ENCODE peak calls at places on chromosomes 5 and 9, in ten cellular contexts. Q is WTC11, S is GM13976, B is lung, R is progenitor cell of endocrine pancreas, W is AG09319, D is PC-9, X is pancreas, T is A549, O is GM20000. L is an unnamed sample.

GRCh38 chr9:99451121-99451606 is 229.1 kb downstream of the SEC61B start:
- DNase-seq in Q (no peak), S (no peak), B (peak), R (no peak), W (no peak), D (no peak), X (peak), T (no peak), O (no peak), L (no peak)

GRCh38 chr5:37174928-37175327 is 74.2 kb downstream of the CPLANE1 start:
- DNase-seq in Q (peak), S (no peak), B (no peak), R (no peak), W (no peak), D (no peak), X (no peak), T (no peak), O (no peak), L (no peak)

GRCh38 chr5:60674670-60675069 is 25.3 kb downstream of the DEPDC1B start:
- DNase-seq in Q (no peak), S (no peak), B (no peak), R (no peak), W (no peak), D (no peak), X (no peak), T (no peak), O (no peak), L (no peak)

GRCh38 chr5:31671339-31671741 is 32.4 kb downstream of the PDZD2 start:
- DNase-seq in Q (no peak), S (no peak), B (no peak), R (no peak), W (no peak), D (no peak), X (no peak), T (no peak), O (no peak), L (no peak)

GRCh38 chr9:81416476-81417298 is 272.7 kb downstream of the TLE1 start:
- DNase-seq in Q (no peak), S (no peak), B (no peak), R (no peak), W (no peak), D (no peak), X (no peak), T (no peak), O (no peak), L (no peak)

GRCh38 chr5:106749826-106750225 is 920.9 kb downstream of the EFNA5 start:
- DNase-seq in Q (no peak), S (no peak), B (no peak), R (no peak), W (no peak), D (no peak), X (no peak), T (no peak), O (no peak), L (no peak)

GRCh38 chr5:111463304-111463703 is 49.0 kb downstream of the STARD4 start:
- DNase-seq in Q (no peak), S (no peak), B (no peak), R (no peak), W (no peak), D (no peak), X (no peak), T (no peak), O (no peak), L (no peak)

GRCh38 chr5:172607213-172607793 is 33.8 kb upstream of the NEURL1B start:
- DNase-seq in Q (no peak), S (no peak), B (no peak), R (no peak), W (no peak), D (no peak), X (no peak), T (no peak), O (no peak), L (no peak)

GRCh38 chr9:5582835-5583195 is 46.1 kb upstream of the RIC1 start:
- DNase-seq in Q (no peak), S (peak), B (no peak), R (no peak), W (peak), D (no peak), X (no peak), T (no peak), O (peak), L (no peak)

GRCh38 chr5:14741721-14742426 is 77.4 kb downstream of the OTULIN start:
- DNase-seq in Q (no peak), S (no peak), B (no peak), R (no peak), W (no peak), D (no peak), X (no peak), T (no peak), O (no peak), L (no peak)

GRCh38 chr9:104850771-104851170 is 77.2 kb downstream of the ABCA1 start:
- DNase-seq in Q (no peak), S (no peak), B (no peak), R (no peak), W (no peak), D (no peak), X (no peak), T (no peak), O (no peak), L (no peak)

GRCh38 chr5:146851133-146851532 is 27.4 kb downstream of the PPP2R2B start:
- DNase-seq in Q (no peak), S (no peak), B (no peak), R (no peak), W (no peak), D (no peak), X (no peak), T (no peak), O (no peak), L (no peak)

GRCh38 chr5:43548358-43548757 is 8.5 kb downstream of the PAIP1 start:
- DNase-seq in Q (no peak), S (no peak), B (no peak), R (no peak), W (no peak), D (no peak), X (no peak), T (no peak), O (no peak), L (no peak)

GRCh38 chr5:157745041-157745456 is 1.5 kb downstream of the LSM11 start:
- DNase-seq in Q (no peak), S (no peak), B (no peak), R (no peak), W (no peak), D (no peak), X (no peak), T (no peak), O (no peak), L (no peak)

GRCh38 chr5:14739538-14739937 is 75.0 kb downstream of the OTULIN start:
- DNase-seq in Q (no peak), S (no peak), B (no peak), R (no peak), W (no peak), D (no peak), X (no peak), T (no peak), O (no peak), L (no peak)

GRCh38 chr5:43851741-43852140 is 248.8 kb downstream of the NNT start:
- DNase-seq in Q (no peak), S (no peak), B (no peak), R (no peak), W (no peak), D (no peak), X (no peak), T (no peak), O (no peak), L (no peak)

GRCh38 chr5:139711067-139711851 is 63.1 kb downstream of the CXXC5 start:
- DNase-seq in Q (peak), S (peak), B (no peak), R (no peak), W (no peak), D (peak), X (peak), T (peak), O (peak), L (peak)

GRCh38 chr9:136997830-136998234 is 1.5 kb upstream of the CLIC3 start:
- DNase-seq in Q (no peak), S (no peak), B (no peak), R (no peak), W (no peak), D (no peak), X (no peak), T (no peak), O (no peak), L (no peak)
- TF ChIP-seq CTCF in Q (no peak), S (no peak), B (no peak), R (no peak), W (no peak), D (no peak), X (no peak), T (no peak), O (no peak), L (no peak)

GRCh38 chr9:76463211-76463610 is 4.2 kb downstream of the GCNT1 start:
- DNase-seq in Q (no peak), S (no peak), B (no peak), R (no peak), W (no peak), D (no peak), X (no peak), T (no peak), O (no peak), L (no peak)

GRCh38 chr9:76458903-76459690 is at the start of gene GCNT1:
- DNase-seq in Q (peak), S (peak), B (peak), R (peak), W (no peak), D (peak), X (peak), T (peak), O (peak), L (peak)

GRCh38 chr9:76464706-76465105 is 5.7 kb downstream of the GCNT1 start:
- DNase-seq in Q (no peak), S (no peak), B (no peak), R (no peak), W (no peak), D (no peak), X (no peak), T (no peak), O (no peak), L (no peak)

GRCh38 chr9:76456202-76456926 is 2.6 kb upstream of the GCNT1 start:
- DNase-seq in Q (peak), S (peak), B (no peak), R (peak), W (no peak), D (peak), X (peak), T (peak), O (peak), L (peak)

GRCh38 chr9:76459691-76460635 is 981 bp downstream of the GCNT1 start:
- DNase-seq in Q (peak), S (peak), B (no peak), R (peak), W (no peak), D (peak), X (peak), T (peak), O (peak), L (peak)
- TF ChIP-seq CTCF in Q (no peak), S (no peak), B (no peak), R (peak), W (peak), D (peak), X (no peak), T (no peak), O (no peak), L (peak)

GRCh38 chr5:32794086-32794485 is 83.0 kb downstream of the NPR3 start:
- DNase-seq in Q (no peak), S (no peak), B (no peak), R (no peak), W (no peak), D (peak), X (no peak), T (peak), O (no peak), L (no peak)
- TF ChIP-seq CTCF in Q (no peak), S (no peak), B (no peak), R (no peak), W (peak), D (peak), X (no peak), T (peak), O (no peak), L (no peak)

GRCh38 chr5:167571824-167572223 is 719.6 kb upstream of the WWC1 start:
- DNase-seq in Q (no peak), S (no peak), B (no peak), R (no peak), W (no peak), D (no peak), X (no peak), T (no peak), O (no peak), L (no peak)

GRCh38 chr5:167574381-167574780 is 717.1 kb upstream of the WWC1 start:
- DNase-seq in Q (no peak), S (no peak), B (no peak), R (no peak), W (no peak), D (no peak), X (no peak), T (no peak), O (no peak), L (no peak)

GRCh38 chr5:167570431-167570830 is 721.0 kb upstream of the WWC1 start:
- DNase-seq in Q (no peak), S (no peak), B (no peak), R (no peak), W (no peak), D (no peak), X (no peak), T (no peak), O (no peak), L (no peak)

GRCh38 chr5:167576126-167576525 is 715.3 kb upstream of the WWC1 start:
- DNase-seq in Q (no peak), S (no peak), B (no peak), R (no peak), W (no peak), D (no peak), X (no peak), T (no peak), O (no peak), L (no peak)

GRCh38 chr5:167573274-167574127 is 717.9 kb upstream of the WWC1 start:
- DNase-seq in Q (peak), S (no peak), B (no peak), R (no peak), W (no peak), D (no peak), X (no peak), T (no peak), O (no peak), L (peak)
- TF ChIP-seq CTCF in Q (no peak), S (no peak), B (no peak), R (no peak), W (no peak), D (no peak), X (no peak), T (no peak), O (no peak), L (no peak)

GRCh38 chr5:17090839-17091238 is 126.6 kb upstream of the BASP1 start:
- DNase-seq in Q (no peak), S (no peak), B (no peak), R (no peak), W (no peak), D (no peak), X (no peak), T (no peak), O (no peak), L (no peak)
- TF ChIP-seq CTCF in Q (no peak), S (no peak), B (no peak), R (no peak), W (no peak), D (no peak), X (no peak), T (no peak), O (no peak), L (no peak)

GRCh38 chr5:96857454-96857853 is 18.8 kb upstream of the ERAP2 start:
- DNase-seq in Q (no peak), S (no peak), B (no peak), R (no peak), W (no peak), D (no peak), X (no peak), T (no peak), O (no peak), L (no peak)
- TF ChIP-seq CTCF in Q (no peak), S (no peak), B (no peak), R (no peak), W (no peak), D (no peak), X (no peak), T (no peak), O (no peak), L (no peak)

GRCh38 chr5:179404321-179405053 is 59.2 kb upstream of the ADAMTS2 start:
- DNase-seq in Q (no peak), S (peak), B (no peak), R (no peak), W (no peak), D (no peak), X (no peak), T (no peak), O (no peak), L (no peak)
- TF ChIP-seq CTCF in Q (no peak), S (no peak), B (no peak), R (peak), W (peak), D (no peak), X (no peak), T (no peak), O (no peak), L (peak)

GRCh38 chr5:39199335-39199734 is 20.0 kb downstream of the FYB1 start:
- DNase-seq in Q (no peak), S (no peak), B (no peak), R (no peak), W (no peak), D (no peak), X (no peak), T (no peak), O (no peak), L (no peak)

GRCh38 chr5:39201795-39202593 is 17.4 kb downstream of the FYB1 start:
- DNase-seq in Q (no peak), S (no peak), B (no peak), R (no peak), W (no peak), D (no peak), X (no peak), T (no peak), O (no peak), L (no peak)

GRCh38 chr5:39198080-39198479 is 21.3 kb downstream of the FYB1 start:
- DNase-seq in Q (no peak), S (no peak), B (no peak), R (no peak), W (no peak), D (no peak), X (no peak), T (peak), O (no peak), L (no peak)

GRCh38 chr5:39201160-39201794 is 18.1 kb downstream of the FYB1 start:
- DNase-seq in Q (no peak), S (no peak), B (no peak), R (no peak), W (no peak), D (no peak), X (no peak), T (no peak), O (no peak), L (no peak)

GRCh38 chr5:39200081-39200480 is 19.3 kb downstream of the FYB1 start:
- DNase-seq in Q (no peak), S (no peak), B (no peak), R (no peak), W (no peak), D (no peak), X (no peak), T (no peak), O (no peak), L (no peak)
- TF ChIP-seq CTCF in Q (no peak), S (no peak), B (no peak), R (no peak), W (no peak), D (no peak), X (no peak), T (no peak), O (no peak), L (no peak)

L was measured in nephron progenitor cell.